ENCODE peak calls at places on chromosomes 2 and 18, in ten cellular contexts. L is SK-N-SH; W is substantia nigra; R is AG04450; K is heart right ventricle; Q is CD4-positive, CD25-positive, alpha-beta regulatory T cell; F is right atrium auricular region; S is adrenal gland; N is uterus; X is GM23248. E is an unnamed sample.

GRCh38 chr2:177771191-177771590 is 301.4 kb downstream of the PDE11A start:
- DNase-seq in N (no peak), W (no peak), X (no peak), Q (no peak), F (no peak), K (no peak), S (no peak), R (no peak), L (no peak), E (no peak)

GRCh38 chr18:75209952-75210261 is 690 bp upstream of the TSHZ1 start:
- DNase-seq in L (no peak), S (no peak), R (no peak), F (no peak), W (no peak), K (no peak), X (peak), N (no peak), Q (no peak), E (no peak)

GRCh38 chr2:207960090-207960489 is 65.2 kb downstream of the PLEKHM3 start:
- DNase-seq in X (no peak), F (no peak), L (no peak), W (no peak), K (no peak), R (no peak), Q (no peak), N (no peak), S (no peak), E (no peak)

GRCh38 chr18:49548266-49548665 is 13.6 kb upstream of the LIPG start:
- DNase-seq in S (peak), Q (no peak), L (no peak), N (no peak), K (no peak), R (peak), W (no peak), X (peak), F (no peak), E (no peak)

GRCh38 chr2:105329561-105330495 is at the start of gene TGFBRAP1:
- DNase-seq in L (peak), S (peak), N (peak), F (no peak), R (no peak), K (peak), X (peak), Q (peak), W (peak), E (peak)

GRCh38 chr2:217785544-217786045 is 217.2 kb downstream of the TNS1 start:
- DNase-seq in K (peak), W (peak), N (peak), Q (peak), F (peak), L (peak), S (peak), X (peak), R (peak), E (peak)

GRCh38 chr2:57802243-57802642 is 244.4 kb upstream of the VRK2 start:
- DNase-seq in Q (no peak), F (no peak), S (no peak), N (no peak), K (no peak), L (no peak), R (no peak), X (no peak), W (no peak), E (no peak)

GRCh38 chr18:48106976-48107781 is 176.7 kb upstream of the SMAD2 start:
- DNase-seq in R (no peak), S (peak), N (no peak), Q (no peak), L (no peak), W (no peak), X (peak), F (no peak), K (no peak), E (no peak)

GRCh38 chr2:75920721-75921551 is 210.2 kb upstream of the GCFC2 start:
- DNase-seq in W (peak), R (no peak), X (no peak), L (no peak), F (no peak), S (no peak), K (no peak), Q (no peak), N (no peak), E (no peak)

GRCh38 chr18:59938686-59939085 is 38.9 kb downstream of the PMAIP1 start:
- DNase-seq in L (no peak), R (no peak), K (no peak), F (no peak), N (no peak), X (no peak), Q (no peak), W (no peak), S (no peak), E (no peak)

GRCh38 chr18:48929951-48930713 is 20.6 kb downstream of the SMAD7 start:
- DNase-seq in L (peak), K (no peak), F (no peak), W (no peak), R (no peak), Q (no peak), S (no peak), X (peak), N (no peak), E (no peak)

GRCh38 chr2:213475433-213475832 is 191.2 kb downstream of the SPAG16 start:
- DNase-seq in W (no peak), Q (no peak), X (peak), F (no peak), L (no peak), S (no peak), K (no peak), R (no peak), N (no peak), E (no peak)

GRCh38 chr2:88621432-88621831 is 5.8 kb downstream of the EIF2AK3 start:
- DNase-seq in S (no peak), W (no peak), L (no peak), K (no peak), R (no peak), F (no peak), X (no peak), N (no peak), Q (no peak), E (no peak)

GRCh38 chr2:71716697-71717624 is 263.6 kb downstream of the DYSF start:
- DNase-seq in W (no peak), F (peak), K (peak), R (peak), S (peak), Q (no peak), X (peak), L (no peak), N (peak), E (no peak)

GRCh38 chr2:237874585-237875161 is 15.2 kb downstream of the RAMP1 start:
- DNase-seq in Q (no peak), X (peak), N (peak), W (no peak), S (peak), R (no peak), L (no peak), F (no peak), K (no peak), E (no peak)

GRCh38 chr2:111037136-111037535 is 83.6 kb upstream of the BCL2L11 start:
- DNase-seq in F (peak), N (no peak), W (no peak), S (no peak), L (no peak), R (no peak), K (no peak), Q (no peak), X (no peak), E (no peak)

GRCh38 chr2:128394004-128394730 is 75.5 kb upstream of the HS6ST1 start:
- DNase-seq in X (no peak), R (no peak), K (no peak), L (no peak), Q (no peak), S (no peak), N (no peak), W (no peak), F (no peak), E (no peak)

GRCh38 chr18:72830109-72830508 is 37.7 kb downstream of the NETO1 start:
- DNase-seq in K (peak), X (peak), L (no peak), S (no peak), F (no peak), W (no peak), N (no peak), Q (no peak), R (no peak), E (no peak)

GRCh38 chr2:35220471-35220870 is 1135.1 kb upstream of the CRIM1 start:
- DNase-seq in X (peak), W (no peak), K (no peak), Q (no peak), L (no peak), N (no peak), S (no peak), R (no peak), F (no peak), E (no peak)

GRCh38 chr2:158773121-158773520 is 22.0 kb upstream of the DAPL1 start:
- DNase-seq in L (no peak), X (peak), N (no peak), R (no peak), K (no peak), Q (no peak), W (peak), S (peak), F (no peak), E (no peak)

GRCh38 chr2:77228379-77228778 is 293.8 kb downstream of the LRRTM4 start:
- DNase-seq in R (no peak), S (peak), L (peak), W (no peak), Q (no peak), N (no peak), X (no peak), F (no peak), K (no peak), E (no peak)

GRCh38 chr18:23049698-23050373 is 85.4 kb upstream of the CABLES1 start:
- DNase-seq in W (no peak), K (no peak), F (no peak), R (no peak), Q (no peak), X (peak), S (no peak), N (no peak), L (no peak), E (no peak)

GRCh38 chr2:98909381-98910211 is 26.4 kb downstream of the CRACDL start:
- DNase-seq in X (peak), S (peak), L (peak), N (no peak), R (peak), W (no peak), Q (no peak), F (peak), K (no peak), E (peak)

GRCh38 chr2:191013617-191013875 is 425 bp downstream of the STAT1 start:
- DNase-seq in N (no peak), S (no peak), R (no peak), F (no peak), Q (no peak), X (no peak), W (no peak), L (no peak), K (no peak), E (peak)

GRCh38 chr2:171244970-171245782 is 84.5 kb upstream of the TLK1 start:
- DNase-seq in K (no peak), W (no peak), F (no peak), S (no peak), L (no peak), N (no peak), R (no peak), X (peak), Q (no peak), E (no peak)

GRCh38 chr2:99550368-99550767 is 60.6 kb upstream of the REV1 start:
- DNase-seq in S (no peak), Q (no peak), F (no peak), L (no peak), W (no peak), N (no peak), K (no peak), X (no peak), R (no peak), E (no peak)

GRCh38 chr2:160213511-160213910 is 13.4 kb upstream of the ITGB6 start:
- DNase-seq in W (no peak), K (no peak), R (no peak), N (no peak), S (no peak), Q (no peak), L (no peak), X (no peak), F (no peak), E (no peak)
- H3K27ac ChIP-seq in W (no peak), K (no peak), R (no peak), N (no peak), S (no peak), Q (no peak), L (peak), X (no peak), F (no peak), E (no peak)

GRCh38 chr2:24791452-24791851 is 1.7 kb downstream of the PTRHD1 start:
- DNase-seq in N (no peak), K (no peak), X (peak), S (no peak), L (no peak), R (no peak), F (no peak), Q (no peak), W (no peak), E (no peak)
- H3K27ac ChIP-seq in N (no peak), K (no peak), X (no peak), S (no peak), L (no peak), R (no peak), F (no peak), Q (no peak), W (no peak), E (no peak)

GRCh38 chr2:26432363-26432762 is 30.6 kb downstream of the DRC1 start:
- DNase-seq in N (no peak), X (no peak), L (peak), W (no peak), R (no peak), S (no peak), Q (no peak), K (no peak), F (no peak), E (no peak)

GRCh38 chr2:26435106-26435505 is 33.4 kb downstream of the DRC1 start:
- DNase-seq in Q (no peak), K (no peak), X (no peak), R (no peak), W (no peak), F (no peak), N (no peak), S (no peak), L (no peak), E (no peak)

GRCh38 chr2:26429779-26430654 is 28.3 kb downstream of the DRC1 start:
- DNase-seq in K (peak), X (peak), R (no peak), N (no peak), S (no peak), F (no peak), L (no peak), Q (no peak), W (peak), E (no peak)

GRCh38 chr2:26432856-26433255 is 31.1 kb downstream of the DRC1 start:
- DNase-seq in L (no peak), Q (no peak), N (no peak), S (no peak), W (no peak), F (no peak), X (peak), K (no peak), R (no peak), E (no peak)

GRCh38 chr2:26430826-26431225 is 29.1 kb downstream of the DRC1 start:
- DNase-seq in N (no peak), W (no peak), R (no peak), X (peak), S (no peak), F (no peak), Q (no peak), K (no peak), L (no peak), E (no peak)
- H3K27ac ChIP-seq in N (no peak), W (no peak), R (no peak), X (no peak), S (no peak), F (no peak), Q (no peak), K (no peak), L (no peak), E (no peak)

GRCh38 chr2:129862668-129863067 is 116.8 kb upstream of the RAB6C start:
- DNase-seq in X (no peak), W (no peak), K (no peak), S (no peak), N (no peak), R (no peak), F (no peak), L (no peak), Q (no peak), E (peak)
- H3K27ac ChIP-seq in X (no peak), W (no peak), K (no peak), S (no peak), N (no peak), R (no peak), F (no peak), L (no peak), Q (no peak), E (no peak)

GRCh38 chr2:29921560-29921915 is at the start of gene ALK:
- DNase-seq in L (peak), W (peak), K (peak), X (peak), F (peak), R (peak), Q (peak), N (peak), S (peak), E (peak)

GRCh38 chr2:29920631-29921559 is 491 bp downstream of the ALK start:
- DNase-seq in F (no peak), R (no peak), N (peak), S (peak), X (peak), Q (no peak), L (peak), W (no peak), K (no peak), E (no peak)

GRCh38 chr2:29920130-29920577 is 1.2 kb downstream of the ALK start:
- DNase-seq in F (no peak), Q (no peak), K (peak), S (no peak), N (peak), R (no peak), X (peak), L (no peak), W (peak), E (peak)

DNA sequence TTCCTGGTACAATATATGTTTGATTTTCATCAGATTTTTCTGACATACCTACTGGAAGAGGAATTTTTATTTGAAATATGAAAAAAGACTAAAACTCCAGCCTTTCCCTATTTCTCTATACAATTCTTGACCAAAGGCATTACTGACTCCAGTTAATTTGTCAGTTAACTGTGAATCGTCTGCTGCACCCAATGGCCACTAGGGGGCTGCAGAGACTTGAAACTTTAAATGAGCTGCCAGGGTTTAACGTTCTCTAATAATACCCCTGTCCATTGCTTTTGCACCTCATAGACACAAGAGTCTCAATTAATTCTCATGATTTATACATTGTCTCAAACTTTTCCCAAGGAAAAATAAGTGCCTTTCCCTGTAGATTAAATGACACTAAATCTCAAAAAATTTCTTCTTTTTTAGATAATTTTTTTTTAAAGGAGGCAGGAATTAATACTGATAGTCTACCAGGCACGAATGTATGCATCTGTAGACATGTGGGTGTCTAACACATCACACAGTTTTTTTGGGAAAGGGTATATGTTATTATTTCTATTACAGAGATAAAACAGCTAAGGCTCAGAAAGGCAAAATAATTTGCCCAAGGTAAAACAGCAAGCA is 1.8 kb upstream of the ALK start:
- DNase-seq in W (peak), R (peak), S (peak), F (peak), N (peak), Q (no peak), L (peak), K (peak), X (peak), E (peak)
- H3K27ac ChIP-seq in W (no peak), R (no peak), S (no peak), F (no peak), N (no peak), Q (no peak), L (no peak), K (no peak), X (no peak), E (no peak)

GRCh38 chr2:200317975-200318374 is 11.5 kb downstream of the SPATS2L start:
- DNase-seq in R (no peak), W (no peak), L (no peak), F (no peak), Q (no peak), N (no peak), X (no peak), K (no peak), S (no peak), E (no peak)
- H3K27ac ChIP-seq in R (no peak), W (peak), L (no peak), F (no peak), Q (no peak), N (no peak), X (no peak), K (peak), S (no peak), E (no peak)